ENCODE peak calls at places on chromosomes 2 and 18, in eight cellular contexts. B is body of pancreas; X is MV-4-11; E is NCI-H460; R is sigmoid colon; S is CD8-positive, alpha-beta T cell; P is T-helper 2 cell treated with Interferon-gamma antibody and Interleukin-4, amounts not matched to agents 5 μg/mL and 100 μg/mL, for 36 hours; H is HL-60. N is an unnamed sample.

GRCh38 chr2:219277703-219278654 is 1.2 kb upstream of the DNAJB2 start:
- DNase-seq in B (peak; percentile 85), X (peak; percentile 16), E (peak; percentile 79), R (peak; percentile 92), S (peak; percentile 77), P (peak; percentile 74), H (peak; percentile 39), N (no peak)

GRCh38 chr2:229090231-229090630 is 180.9 kb downstream of the PID1 start:
- DNase-seq in B (no peak), X (no peak), E (no peak), R (no peak), S (no peak), P (no peak), H (no peak), N (no peak)

GRCh38 chr2:109128466-109129355 is at the start of gene SH3RF3:
- DNase-seq in B (peak; percentile 28), X (peak; percentile 9), E (peak; percentile 4), R (peak; percentile 76), S (peak; percentile 26), P (peak; percentile 18), H (peak; percentile 49), N (peak; percentile 31)

GRCh38 chr18:25164837-25165791 is 186.9 kb downstream of the ZNF521 start:
- DNase-seq in B (no peak), X (no peak), E (no peak), R (no peak), S (no peak), P (no peak), H (no peak), N (peak; percentile 8)

GRCh38 chr18:25177631-25178030 is 174.3 kb downstream of the ZNF521 start:
- DNase-seq in B (no peak), X (no peak), E (no peak), R (no peak), S (no peak), P (no peak), H (no peak), N (no peak)

GRCh38 chr2:233691443-233692433 is 952 bp upstream of the UGT1A6 start:
- DNase-seq in B (no peak), X (no peak), E (no peak), R (no peak), S (no peak), P (no peak), H (no peak), N (no peak)

GRCh38 chr2:200614249-200614648 is 28.4 kb downstream of the AOX1 start:
- DNase-seq in B (no peak), X (no peak), E (no peak), R (no peak), S (no peak), P (no peak), H (no peak), N (no peak)

GRCh38 chr2:207163815-207164747 is 1.7 kb downstream of the KLF7 start:
- DNase-seq in B (peak; percentile 36), X (no peak), E (no peak), R (peak; percentile 85), S (peak; percentile 40), P (peak; percentile 25), H (no peak), N (no peak)

GRCh38 chr2:162254472-162254871 is 11.2 kb upstream of the FAP start:
- DNase-seq in B (no peak), X (no peak), E (no peak), R (no peak), S (no peak), P (no peak), H (no peak), N (no peak)

GRCh38 chr2:109162999-109163398 is 34.0 kb downstream of the SH3RF3 start:
- DNase-seq in B (no peak), X (no peak), E (no peak), R (no peak), S (no peak), P (no peak), H (no peak), N (no peak)

GRCh38 chr18:39448942-39449341 is 1883.3 kb upstream of the CELF4 start:
- DNase-seq in B (no peak), X (no peak), E (no peak), R (no peak), S (no peak), P (no peak), H (no peak), N (no peak)

GRCh38 chr2:110101911-110102774 is 13.5 kb downstream of the MALL start:
- DNase-seq in B (no peak), X (no peak), E (peak; percentile 16), R (no peak), S (no peak), P (no peak), H (no peak), N (no peak)

GRCh38 chr2:29902356-29902755 is 19.0 kb downstream of the ALK start:
- DNase-seq in B (no peak), X (no peak), E (no peak), R (no peak), S (no peak), P (no peak), H (no peak), N (no peak)

GRCh38 chr2:195647302-195647701 is 9.7 kb upstream of the SLC39A10 start:
- DNase-seq in B (no peak), X (peak; percentile 81), E (no peak), R (no peak), S (no peak), P (no peak), H (no peak), N (no peak)

GRCh38 chr18:9810994-9811393 is 74.8 kb upstream of the TXNDC2 start:
- DNase-seq in B (no peak), X (no peak), E (no peak), R (peak; percentile 40), S (no peak), P (no peak), H (no peak), N (no peak)

GRCh38 chr18:55334875-55335274 is 253.1 kb downstream of the TCF4 start:
- DNase-seq in B (no peak), X (no peak), E (no peak), R (peak; percentile 71), S (no peak), P (no peak), H (no peak), N (no peak)

GRCh38 chr2:222736301-222736700 is 64.8 kb downstream of the MOGAT1 start:
- DNase-seq in B (no peak), X (peak; percentile 60), E (no peak), R (no peak), S (no peak), P (no peak), H (no peak), N (no peak)

GRCh38 chr2:216315817-216316603 is 56.3 kb downstream of the MARCHF4 start:
- DNase-seq in B (no peak), X (no peak), E (peak; percentile 45), R (no peak), S (no peak), P (no peak), H (no peak), N (no peak)

GRCh38 chr18:11389281-11389680 is 220.1 kb upstream of the SLC35G4 start:
- DNase-seq in B (no peak), X (no peak), E (no peak), R (no peak), S (no peak), P (no peak), H (no peak), N (no peak)

GRCh38 chr2:221568299-221568698 is 3.8 kb downstream of the EPHA4 start:
- DNase-seq in B (no peak), X (no peak), E (no peak), R (no peak), S (no peak), P (no peak), H (no peak), N (no peak)

GRCh38 chr2:29469961-29470360 is 354.7 kb downstream of the CLIP4 start:
- DNase-seq in B (no peak), X (no peak), E (no peak), R (no peak), S (no peak), P (no peak), H (no peak), N (no peak)

GRCh38 chr2:190111166-190111565 is 48.6 kb upstream of the MSTN start:
- DNase-seq in B (no peak), X (no peak), E (no peak), R (no peak), S (no peak), P (no peak), H (no peak), N (no peak)

GRCh38 chr18:70028084-70028483 is 80.4 kb upstream of the CD226 start:
- DNase-seq in B (no peak), X (no peak), E (no peak), R (no peak), S (no peak), P (no peak), H (no peak), N (no peak)

GRCh38 chr2:85265304-85265703 is 62.5 kb downstream of the TGOLN2 start:
- DNase-seq in B (no peak), X (no peak), E (no peak), R (peak; percentile 77), S (no peak), P (no peak), H (no peak), N (no peak)

GRCh38 chr2:70698847-70699246 is 69.2 kb downstream of the ADD2 start:
- DNase-seq in B (no peak), X (no peak), E (no peak), R (no peak), S (no peak), P (no peak), H (no peak), N (no peak)

GRCh38 chr2:239878686-239879085 is 146.5 kb downstream of the NDUFA10 start:
- DNase-seq in B (no peak), X (no peak), E (no peak), R (no peak), S (no peak), P (no peak), H (no peak), N (no peak)

GRCh38 chr2:169819106-169819505 is 5.6 kb downstream of the METTL5 start:
- DNase-seq in B (no peak), X (peak; percentile 53), E (no peak), R (no peak), S (no peak), P (no peak), H (no peak), N (no peak)

N was measured in GM12892.